ENCODE peak calls at places on chromosomes 12 and 14, in four cellular contexts. H, M, C and Z are unnamed samples. For H3K27me3, the result is how much of the 10 kb centered on the place peaks cover.

GRCh38 chr12:121116318-121117225 is 16.1 kb upstream of the P2RX7 start:
- DNase-seq in M (no peak), C (no peak), H (no peak), Z (no peak)

GRCh38 chr12:88579941-88580871 is at the start of gene KITLG:
- DNase-seq in H (peak), C (no peak), M (no peak), Z (peak)

GRCh38 chr14:28375295-28375694 is 391.3 kb upstream of the FOXG1 start:
- DNase-seq in C (no peak), H (no peak), M (no peak), Z (peak)

GRCh38 chr12:119710374-119710773 is 42.4 kb downstream of the PRKAB1 start:
- DNase-seq in C (no peak), H (no peak), M (no peak), Z (peak)

GRCh38 chr12:94593822-94594442 is 56.4 kb downstream of the TMCC3 start:
- DNase-seq in M (no peak), H (no peak), C (no peak), Z (no peak)

GRCh38 chr14:59208224-59208814 is 19.9 kb downstream of the DAAM1 start:
- DNase-seq in M (no peak), C (no peak), H (peak), Z (peak)

GRCh38 chr14:64117671-64118402 is 176.3 kb downstream of the ESR2 start:
- DNase-seq in C (no peak), M (no peak), H (peak), Z (peak)

GRCh38 chr14:101476931-101477553 is 84.3 kb upstream of the DIO3 start:
- DNase-seq in M (peak), C (no peak), H (peak), Z (peak)

GRCh38 chr12:49244161-49244560 is 20.7 kb upstream of the TUBA1C start:
- DNase-seq in C (no peak), H (no peak), M (no peak), Z (no peak)

GRCh38 chr12:104669851-104670337 is 213.1 kb downstream of the CHST11 start:
- DNase-seq in M (no peak), H (no peak), C (no peak), Z (peak)

GRCh38 chr12:121875582-121875981 is 13.0 kb upstream of the PSMD9 start:
- DNase-seq in M (no peak), H (no peak), C (no peak), Z (no peak)

GRCh38 chr12:98606367-98606985 is 13.0 kb downstream of the SLC25A3 start:
- DNase-seq in C (no peak), M (no peak), H (no peak), Z (peak)

GRCh38 chr14:34733245-34733644 is 18.9 kb upstream of the CFL2 start:
- DNase-seq in C (no peak), M (no peak), H (no peak), Z (peak)

GRCh38 chr12:108980831-108981618 is 39.8 kb downstream of the SVOP start:
- DNase-seq in H (no peak), C (no peak), M (no peak), Z (no peak)

GRCh38 chr14:99815696-99816095 is 22.5 kb downstream of the EML1 start:
- DNase-seq in C (no peak), M (no peak), H (no peak), Z (no peak)

GRCh38 chr14:100532154-100532915 is 54.9 kb downstream of the BEGAIN start:
- DNase-seq in C (no peak), M (no peak), H (peak), Z (peak)

GRCh38 chr12:54566792-54567191 is 17.4 kb downstream of the PDE1B start:
- DNase-seq in C (no peak), M (no peak), H (no peak), Z (no peak)

GRCh38 chr14:92892589-92892988 is 30.4 kb upstream of the CHGA start:
- DNase-seq in C (no peak), H (no peak), M (no peak), Z (peak)

GRCh38 chr14:65211341-65211987 is 109.1 kb upstream of the MAX start:
- DNase-seq in M (no peak), H (no peak), C (no peak), Z (peak)

GRCh38 chr12:121600702-121601336 is 20.0 kb upstream of the KDM2B start:
- DNase-seq in H (no peak), M (no peak), C (no peak), Z (no peak)

GRCh38 chr14:102314242-102315011 is 5.1 kb upstream of the ZNF839 start:
- DNase-seq in H (peak), C (peak), M (peak), Z (peak)

GRCh38 chr14:100868621-100869370 is 34.7 kb downstream of the RTL1 start:
- DNase-seq in H (peak), C (no peak), M (no peak), Z (no peak)

GRCh38 chr12:66052988-66053615 is 77.4 kb downstream of the LLPH start:
- DNase-seq in M (no peak), C (no peak), H (no peak), Z (no peak)

GRCh38 chr12:19910681-19911080 is 457.7 kb upstream of the PDE3A start:
- DNase-seq in M (no peak), H (no peak), C (no peak), Z (no peak)

GRCh38 chr14:64639340-64639821 is 64.8 kb upstream of the PLEKHG3 start:
- DNase-seq in H (no peak), C (no peak), M (no peak), Z (peak)

GRCh38 chr12:107610030-107610859 is 75.4 kb upstream of the PWP1 start:
- DNase-seq in M (no peak), C (no peak), H (no peak), Z (peak)

GRCh38 chr12:26608706-26609105 is 224.3 kb downstream of the ITPR2 start:
- DNase-seq in H (no peak), M (no peak), C (no peak), Z (no peak)

GRCh38 chr14:89011727-89012271 is 187.3 kb downstream of the TTC8 start:
- DNase-seq in M (no peak), C (no peak), H (no peak), Z (no peak)

GRCh38 chr12:119089668-119090013 is 89.1 kb upstream of the HSPB8 start:
- DNase-seq in H (no peak), C (no peak), M (no peak), Z (no peak)

GRCh38 chr12:118319627-118320026 is 53.1 kb downstream of the TAOK3 start:
- DNase-seq in H (no peak), C (no peak), M (no peak), Z (no peak)

GRCh38 chr14:68692916-68693771 is 99.7 kb downstream of the ZFP36L1 start:
- DNase-seq in H (no peak), C (no peak), M (no peak), Z (peak)

GRCh38 chr14:37147310-37147875 is 25.0 kb downstream of the SLC25A21 start:
- DNase-seq in C (no peak), M (no peak), H (no peak), Z (no peak)

GRCh38 chr14:36442824-36443241 is 77.2 kb downstream of the NKX2-1 start:
- DNase-seq in H (no peak), M (no peak), C (no peak), Z (no peak)

GRCh38 chr12:82366182-82366581 is 7.9 kb downstream of the METTL25 start:
- DNase-seq in M (no peak), H (no peak), C (no peak), Z (no peak)

GRCh38 chr14:47020500-47020899 is 368.9 kb upstream of the RPL10L start:
- DNase-seq in M (no peak), H (no peak), C (no peak), Z (no peak)

GRCh38 chr14:47022721-47023120 is 371.1 kb upstream of the RPL10L start:
- DNase-seq in H (no peak), M (no peak), C (no peak), Z (peak)
- H3K27me3 ChIP-seq in H (under half), M (under half), C (under half), Z (under half)

DNA sequence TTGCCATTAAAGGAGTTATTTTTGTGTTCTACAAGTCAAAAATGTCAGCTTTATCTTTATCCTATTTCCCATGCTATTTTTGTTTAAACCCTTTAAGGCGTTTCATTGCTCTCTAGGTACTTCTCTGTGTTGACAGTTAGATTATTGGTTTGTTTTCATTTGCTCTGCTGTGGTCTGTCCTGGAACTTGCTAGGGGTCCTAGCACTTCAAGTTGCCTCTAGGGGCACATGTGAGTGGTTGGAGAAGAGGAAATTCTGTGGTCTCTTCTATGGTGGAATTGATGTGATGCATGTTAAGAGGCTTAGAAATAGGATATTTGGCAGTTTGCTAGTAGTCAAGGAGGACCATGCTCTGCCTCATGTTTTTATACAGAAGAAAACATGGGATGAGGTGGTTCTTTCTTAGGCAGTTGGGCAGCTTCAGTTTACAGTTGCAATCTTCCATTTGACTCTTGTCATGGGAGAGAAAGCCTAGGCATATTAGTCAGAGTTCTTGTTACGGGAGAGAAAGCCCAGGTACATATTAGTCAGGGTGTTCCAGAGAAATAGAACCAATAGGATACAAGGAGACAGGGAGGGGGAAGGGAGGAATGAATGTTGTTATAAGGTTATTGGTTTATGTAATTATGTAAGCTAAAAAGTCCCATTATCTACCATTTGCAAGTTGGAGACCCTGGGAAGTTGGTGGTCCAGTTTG is 14.4 kb downstream of the TTLL5 start:
- DNase-seq in C (no peak), M (no peak), H (no peak), Z (peak)
- H3K27me3 ChIP-seq in C (under half), M (under half), H (under half), Z (under half)

GRCh38 chr12:3489057-3489456 is 1.9 kb upstream of the PRMT8 start:
- DNase-seq in H (no peak), M (no peak), C (no peak), Z (peak)

GRCh38 chr12:3491938-3492867 is 1.2 kb downstream of the PRMT8 start:
- DNase-seq in M (no peak), H (no peak), C (no peak), Z (peak)

GRCh38 chr12:3492868-3493224 is 1.8 kb downstream of the PRMT8 start:
- DNase-seq in H (no peak), C (no peak), M (no peak), Z (no peak)

GRCh38 chr12:3493225-3494049 is 2.4 kb downstream of the PRMT8 start:
- DNase-seq in M (no peak), C (no peak), H (no peak), Z (no peak)

GRCh38 chr12:3490848-3491382 is at the start of gene PRMT8:
- DNase-seq in M (no peak), H (no peak), C (no peak), Z (no peak)
- H3K27me3 ChIP-seq in M (under half), H (under half), C (half or more), Z (half or more)

DNA sequence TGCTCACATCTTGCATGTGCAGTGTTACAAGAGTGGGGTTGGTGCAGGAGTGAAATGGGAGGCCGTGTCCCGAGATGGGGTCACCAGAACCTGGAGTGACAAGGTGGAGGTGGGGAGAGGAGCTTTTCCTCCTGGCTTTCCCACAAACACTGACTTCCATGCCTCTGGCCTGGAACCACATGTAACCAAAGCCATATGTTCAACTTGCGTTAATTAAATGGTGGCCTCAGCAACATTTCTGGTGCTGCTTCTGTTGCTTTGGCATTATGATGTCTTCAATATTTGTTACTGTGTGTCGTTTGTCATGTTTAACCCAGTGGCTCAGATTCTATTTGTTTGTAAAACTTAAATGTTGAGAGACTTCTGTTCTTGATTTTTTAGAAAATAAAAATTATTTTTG is 110.2 kb downstream of the VCPKMT start:
- DNase-seq in C (no peak), M (no peak), H (no peak), Z (no peak)
- H3K27me3 ChIP-seq in C (under half), M (under half), H (under half), Z (under half)

DNA sequence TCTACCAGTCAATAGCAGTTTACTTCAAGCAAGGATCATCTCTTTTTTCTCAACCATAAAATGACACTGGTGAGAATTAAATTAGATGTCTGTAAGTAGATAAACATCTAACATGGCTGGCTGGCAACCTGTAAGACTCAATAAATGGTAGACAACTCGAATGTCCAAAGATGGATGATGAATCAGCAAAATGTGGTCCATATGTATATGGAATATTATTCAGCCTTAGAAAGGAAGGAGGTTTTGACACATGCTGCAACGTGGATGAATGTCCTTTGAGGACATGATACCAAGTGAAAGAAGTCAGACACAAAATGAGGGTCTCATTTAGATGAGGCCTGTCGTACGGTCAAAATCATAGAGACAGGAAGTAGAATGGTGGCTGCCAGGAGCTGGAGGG is 46.2 kb downstream of the SPRING1 start:
- DNase-seq in M (no peak), C (no peak), H (no peak), Z (no peak)
- H3K27me3 ChIP-seq in M (under half), C (under half), H (under half), Z (under half)

GRCh38 chr12:32016680-32017482 is 57.7 kb downstream of the RESF1 start:
- DNase-seq in M (no peak), C (no peak), H (peak), Z (no peak)
- H3K27me3 ChIP-seq in M (under half), C (under half), H (under half), Z (under half)

GRCh38 chr12:52814710-52815155 is 817 bp upstream of the KRT4 start:
- DNase-seq in M (no peak), C (no peak), H (no peak), Z (no peak)
- H3K27me3 ChIP-seq in M (under half), C (under half), H (under half), Z (under half)

GRCh38 chr12:130911933-130912332 is 40.1 kb downstream of the RAN start:
- DNase-seq in C (no peak), H (no peak), M (no peak), Z (no peak)
- H3K27me3 ChIP-seq in C (under half), H (under half), M (under half), Z (under half)